ENCODE peak calls at places on chromosomes 3 and 15, in six cellular contexts. J, I, R, P, V and D are unnamed samples.
A peak's percentile ranks its signal among the peaks of the same experiment; 100 is the strongest.

GRCh38 chr3:3665546-3665945 is 133.7 kb upstream of the LRRN1 start:
- DNase-seq in J (no peak), I (no peak), R (no peak), P (no peak), V (no peak), D (no peak)

GRCh38 chr3:47578691-47579632 is at the start of gene CSPG5:
- DNase-seq in J (peak; percentile 37), I (peak; percentile 50), R (peak; percentile 47), P (no peak), V (no peak), D (no peak)

GRCh38 chr3:196377321-196377720 is 39.1 kb upstream of the TM4SF19 start:
- DNase-seq in J (no peak), I (no peak), R (no peak), P (no peak), V (no peak), D (no peak)

GRCh38 chr15:99547474-99547873 is 18.3 kb upstream of the MEF2A start:
- DNase-seq in J (no peak), I (no peak), R (no peak), P (no peak), V (no peak), D (no peak)

GRCh38 chr3:177538064-177538742 is 340.9 kb upstream of the TBL1XR1 start:
- DNase-seq in J (peak; percentile 31), I (peak; percentile 74), R (no peak), P (peak; percentile 94), V (peak; percentile 36), D (peak; percentile 63)

GRCh38 chr3:40387001-40387894 is at the start of gene ENTPD3:
- DNase-seq in J (no peak), I (peak; percentile 60), R (peak; percentile 15), P (peak; percentile 21), V (peak; percentile 79), D (no peak)

GRCh38 chr15:83845230-83845629 is 191.3 kb downstream of the ADAMTSL3 start:
- DNase-seq in J (no peak), I (peak; percentile 87), R (no peak), P (peak; percentile 95), V (no peak), D (no peak)

GRCh38 chr3:42640771-42641370 is 12.6 kb upstream of the ZBTB47 start:
- DNase-seq in J (no peak), I (no peak), R (no peak), P (no peak), V (no peak), D (no peak)

GRCh38 chr3:49359623-49360022 is 1.5 kb upstream of the GPX1 start:
- DNase-seq in J (no peak), I (peak; percentile 62), R (no peak), P (no peak), V (no peak), D (no peak)

GRCh38 chr15:40454904-40455391 is 14.2 kb downstream of the BAHD1 start:
- DNase-seq in J (no peak), I (peak; percentile 69), R (no peak), P (peak; percentile 42), V (no peak), D (no peak)

GRCh38 chr3:126523745-126524428 is at the start of gene CHST13:
- DNase-seq in J (peak; percentile 53), I (peak; percentile 79), R (peak; percentile 56), P (peak; percentile 57), V (no peak), D (peak; percentile 68)

GRCh38 chr3:149377408-149378111 is at the start of gene TM4SF1:
- DNase-seq in J (peak; percentile 62), I (peak; percentile 78), R (no peak), P (peak; percentile 97), V (peak; percentile 69), D (no peak)

GRCh38 chr15:93088981-93089854 is at the start of gene RGMA:
- DNase-seq in J (peak; percentile 66), I (peak; percentile 23), R (peak; percentile 63), P (peak; percentile 15), V (no peak), D (peak; percentile 68)

GRCh38 chr3:161630791-161631190 is 134.2 kb downstream of the OTOL1 start:
- DNase-seq in J (no peak), I (peak; percentile 14), R (peak; percentile 18), P (no peak), V (no peak), D (no peak)

GRCh38 chr15:62897634-62898033 is 144.9 kb upstream of the TPM1 start:
- DNase-seq in J (no peak), I (no peak), R (no peak), P (no peak), V (no peak), D (no peak)
- H3K4me1 ChIP-seq in J (peaks cover 54% of the 10 kb centered on the region), I (peaks cover 43% of the 10 kb centered on the region), R (peaks cover 30% of the 10 kb centered on the region), P (peaks cover 72% of the 10 kb centered on the region), V (peaks cover 6% of the 10 kb centered on the region), D (peaks cover 21% of the 10 kb centered on the region)

GRCh38 chr3:58120075-58120812 is 90.5 kb downstream of the DNASE1L3 start:
- DNase-seq in J (no peak), I (no peak), R (no peak), P (peak; percentile 61), V (no peak), D (peak; percentile 52)
- H3K4me1 ChIP-seq in J (no peaks in the 10 kb centered on the region), I (peaks cover 16% of the 10 kb centered on the region), R (no peaks in the 10 kb centered on the region), P (peaks cover 3% of the 10 kb centered on the region), V (peaks cover 14% of the 10 kb centered on the region), D (peaks cover 28% of the 10 kb centered on the region)

GRCh38 chr3:16425398-16426057 is 88.0 kb downstream of the RFTN1 start:
- DNase-seq in J (no peak), I (no peak), R (no peak), P (no peak), V (no peak), D (no peak)

GRCh38 chr3:16423298-16423697 is 90.2 kb downstream of the RFTN1 start:
- DNase-seq in J (no peak), I (no peak), R (no peak), P (no peak), V (peak; percentile 68), D (no peak)

GRCh38 chr3:16427309-16427965 is 86.1 kb downstream of the RFTN1 start:
- DNase-seq in J (peak; percentile 28), I (peak; percentile 93), R (no peak), P (peak; percentile 96), V (peak; percentile 51), D (peak; percentile 52)

GRCh38 chr3:16426665-16427064 is 86.8 kb downstream of the RFTN1 start:
- DNase-seq in J (no peak), I (peak; percentile 30), R (no peak), P (peak; percentile 40), V (no peak), D (no peak)

DNA sequence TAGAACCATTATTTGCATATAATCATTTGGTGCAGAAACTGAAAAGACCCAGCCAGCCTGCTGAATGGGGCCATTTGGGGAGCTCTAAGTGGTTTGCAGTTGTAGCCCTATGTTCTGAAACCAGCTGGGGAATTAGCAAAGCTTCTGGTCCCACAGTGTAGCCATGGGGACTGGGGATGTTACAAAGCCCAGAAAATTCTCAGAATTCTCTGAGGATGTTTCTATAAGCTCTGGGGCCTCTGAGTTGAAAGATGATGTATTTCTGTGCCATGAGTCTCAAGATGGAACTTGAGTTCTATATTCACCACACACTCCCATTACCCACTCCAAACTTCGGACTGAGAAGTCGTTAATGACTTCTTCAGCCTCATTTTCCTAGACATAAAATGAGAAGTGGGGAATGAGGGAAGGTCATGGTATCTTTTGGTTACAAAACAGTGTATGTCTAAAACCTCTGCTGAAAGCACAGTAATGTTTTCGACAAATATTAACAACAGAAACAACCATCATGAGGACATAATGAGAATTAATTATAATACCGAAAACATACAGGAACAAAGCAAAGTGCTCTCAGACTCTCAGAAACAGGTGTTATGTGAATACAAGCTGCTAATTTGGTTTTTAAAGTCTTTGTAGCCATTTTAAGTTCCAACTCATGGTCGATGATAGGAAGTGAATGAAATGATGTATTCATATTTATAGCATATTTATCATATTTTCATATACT is 89.4 kb downstream of the RFTN1 start:
- DNase-seq in J (no peak), I (no peak), R (no peak), P (no peak), V (no peak), D (no peak)
- H3K4me1 ChIP-seq in J (peaks cover 5% of the 10 kb centered on the region), I (peaks cover 34% of the 10 kb centered on the region), R (peaks cover 8% of the 10 kb centered on the region), P (peaks cover 12% of the 10 kb centered on the region), V (peaks cover 13% of the 10 kb centered on the region), D (peaks cover 33% of the 10 kb centered on the region)

DNA sequence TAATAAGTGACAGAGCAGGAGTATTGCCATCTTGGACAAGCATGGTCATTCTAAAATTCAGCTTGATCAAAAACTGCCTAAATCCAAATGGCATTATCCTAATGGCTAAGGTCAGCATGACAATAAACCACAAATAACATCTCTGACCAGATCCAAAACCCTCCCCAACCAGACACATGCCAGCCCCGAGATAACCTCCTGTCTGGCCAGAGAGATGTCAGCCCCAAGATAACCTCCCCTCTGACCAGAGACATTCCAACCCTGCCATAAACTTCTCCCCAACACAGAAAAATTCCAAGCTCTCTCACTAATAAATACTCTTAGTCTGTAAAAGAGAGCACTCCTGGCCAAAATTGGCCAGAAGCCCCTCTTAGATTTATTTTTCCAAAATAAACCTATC is 470.5 kb upstream of the UBE2E2 start:
- DNase-seq in J (no peak), I (no peak), R (no peak), P (no peak), V (no peak), D (no peak)
- H3K4me1 ChIP-seq in J (no peaks in the 10 kb centered on the region), I (no peaks in the 10 kb centered on the region), R (peaks cover 5% of the 10 kb centered on the region), P (peaks cover 3% of the 10 kb centered on the region), V (no peaks in the 10 kb centered on the region), D (no peaks in the 10 kb centered on the region)

GRCh38 chr3:99702953-99703352 is 64.6 kb downstream of the COL8A1 start:
- DNase-seq in J (no peak), I (no peak), R (no peak), P (no peak), V (no peak), D (no peak)

GRCh38 chr3:99706410-99706809 is 68.0 kb downstream of the COL8A1 start:
- DNase-seq in J (no peak), I (no peak), R (no peak), P (peak; percentile 42), V (no peak), D (no peak)

GRCh38 chr3:99704417-99704816 is 66.0 kb downstream of the COL8A1 start:
- DNase-seq in J (no peak), I (no peak), R (no peak), P (no peak), V (no peak), D (no peak)

GRCh38 chr3:99700637-99701268 is 62.4 kb downstream of the COL8A1 start:
- DNase-seq in J (no peak), I (peak; percentile 74), R (no peak), P (peak; percentile 63), V (no peak), D (no peak)

DNA sequence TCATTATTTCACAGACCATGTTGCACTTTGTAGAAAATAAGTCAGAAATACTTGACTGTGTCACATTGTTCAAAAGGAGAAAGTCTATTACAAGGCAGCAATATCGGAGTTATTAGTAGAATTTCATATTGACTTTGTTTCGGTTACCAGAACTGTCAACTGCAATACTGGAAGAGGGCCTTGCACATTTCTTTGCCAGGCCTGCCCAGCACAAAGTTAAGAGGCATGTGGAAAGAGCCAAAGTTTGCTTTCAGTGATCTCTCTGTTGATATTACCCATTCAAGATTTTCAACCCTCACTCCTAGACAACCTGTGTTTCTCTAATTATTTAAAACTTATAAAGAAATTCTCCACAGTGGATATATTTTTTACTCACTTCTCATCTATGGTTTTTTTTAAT is 65.1 kb downstream of the COL8A1 start:
- DNase-seq in J (no peak), I (no peak), R (no peak), P (no peak), V (no peak), D (no peak)
- H3K4me1 ChIP-seq in J (no peaks in the 10 kb centered on the region), I (peaks cover 28% of the 10 kb centered on the region), R (peaks cover 4% of the 10 kb centered on the region), P (peaks cover 3% of the 10 kb centered on the region), V (no peaks in the 10 kb centered on the region), D (no peaks in the 10 kb centered on the region)